ENCODE peak calls at places on chromosomes 7 and 10, in six cellular contexts. One of them, this sample, is unnamed.

GRCh38 chr7:139731802-139732470 is 45.9 kb downstream of the HIPK2 start:
- DNase-seq in nephron progenitor cell: no peak
- DNase-seq in BJ: no peak
- DNase-seq in astrocyte of the cerebellum: peak
- DNase-seq in brain microvascular endothelial cell: peak
- DNase-seq in mammary epithelial cell: peak
- DNase-seq in this sample: peak

GRCh38 chr7:117047496-117047895 is 94.2 kb downstream of the ST7 start:
- DNase-seq in BJ: no peak
- DNase-seq in nephron progenitor cell: no peak
- DNase-seq in brain microvascular endothelial cell: no peak
- DNase-seq in mammary epithelial cell: no peak
- DNase-seq in astrocyte of the cerebellum: no peak
- DNase-seq in this sample: no peak

GRCh38 chr10:77501846-77502251 is 135.8 kb downstream of the KCNMA1 start:
- DNase-seq in astrocyte of the cerebellum: no peak
- DNase-seq in BJ: no peak
- DNase-seq in mammary epithelial cell: peak
- DNase-seq in brain microvascular endothelial cell: no peak
- DNase-seq in nephron progenitor cell: no peak
- DNase-seq in this sample: no peak

GRCh38 chr7:88132725-88133124 is 87.1 kb downstream of the SRI start:
- DNase-seq in astrocyte of the cerebellum: no peak
- DNase-seq in mammary epithelial cell: no peak
- DNase-seq in brain microvascular endothelial cell: no peak
- DNase-seq in nephron progenitor cell: no peak
- DNase-seq in BJ: no peak
- DNase-seq in this sample: no peak

GRCh38 chr10:1807196-1807595 is 69.9 kb upstream of the ADARB2 start:
- DNase-seq in BJ: no peak
- DNase-seq in mammary epithelial cell: no peak
- DNase-seq in brain microvascular endothelial cell: no peak
- DNase-seq in astrocyte of the cerebellum: no peak
- DNase-seq in nephron progenitor cell: no peak
- DNase-seq in this sample: no peak

GRCh38 chr10:70319183-70319582 is 35.4 kb upstream of the NPFFR1 start:
- DNase-seq in nephron progenitor cell: no peak
- DNase-seq in astrocyte of the cerebellum: no peak
- DNase-seq in BJ: no peak
- DNase-seq in brain microvascular endothelial cell: no peak
- DNase-seq in mammary epithelial cell: no peak
- DNase-seq in this sample: no peak

GRCh38 chr10:66747451-66747850 is 178.4 kb upstream of the LRRTM3 start:
- DNase-seq in nephron progenitor cell: no peak
- DNase-seq in brain microvascular endothelial cell: peak
- DNase-seq in astrocyte of the cerebellum: peak
- DNase-seq in mammary epithelial cell: peak
- DNase-seq in BJ: peak
- DNase-seq in this sample: peak

GRCh38 chr10:5818894-5819293 is 5.7 kb upstream of the GDI2 start:
- DNase-seq in nephron progenitor cell: no peak
- DNase-seq in mammary epithelial cell: no peak
- DNase-seq in astrocyte of the cerebellum: no peak
- DNase-seq in brain microvascular endothelial cell: no peak
- DNase-seq in BJ: no peak
- DNase-seq in this sample: no peak

GRCh38 chr7:107725138-107725740 is 18.7 kb upstream of the CBLL1 start:
- DNase-seq in brain microvascular endothelial cell: peak
- DNase-seq in mammary epithelial cell: peak
- DNase-seq in nephron progenitor cell: peak
- DNase-seq in astrocyte of the cerebellum: peak
- DNase-seq in BJ: no peak
- DNase-seq in this sample: peak

GRCh38 chr7:24708244-24708643 is 49.0 kb downstream of the GSDME start:
- DNase-seq in astrocyte of the cerebellum: peak
- DNase-seq in BJ: no peak
- DNase-seq in mammary epithelial cell: no peak
- DNase-seq in nephron progenitor cell: no peak
- DNase-seq in brain microvascular endothelial cell: no peak
- DNase-seq in this sample: no peak

GRCh38 chr10:22712959-22713852 is 1.2 kb downstream of the PIP4K2A start:
- DNase-seq in brain microvascular endothelial cell: no peak
- DNase-seq in mammary epithelial cell: peak
- DNase-seq in nephron progenitor cell: peak
- DNase-seq in astrocyte of the cerebellum: no peak
- DNase-seq in BJ: no peak
- DNase-seq in this sample: no peak

GRCh38 chr10:127999291-127999690 is 92.4 kb downstream of the PTPRE start:
- DNase-seq in astrocyte of the cerebellum: no peak
- DNase-seq in brain microvascular endothelial cell: no peak
- DNase-seq in BJ: no peak
- DNase-seq in mammary epithelial cell: no peak
- DNase-seq in nephron progenitor cell: no peak
- DNase-seq in this sample: no peak

GRCh38 chr10:113646337-113647201 is 17.3 kb downstream of the NRAP start:
- DNase-seq in brain microvascular endothelial cell: no peak
- DNase-seq in BJ: no peak
- DNase-seq in nephron progenitor cell: no peak
- DNase-seq in astrocyte of the cerebellum: no peak
- DNase-seq in mammary epithelial cell: peak
- DNase-seq in this sample: no peak

DNA sequence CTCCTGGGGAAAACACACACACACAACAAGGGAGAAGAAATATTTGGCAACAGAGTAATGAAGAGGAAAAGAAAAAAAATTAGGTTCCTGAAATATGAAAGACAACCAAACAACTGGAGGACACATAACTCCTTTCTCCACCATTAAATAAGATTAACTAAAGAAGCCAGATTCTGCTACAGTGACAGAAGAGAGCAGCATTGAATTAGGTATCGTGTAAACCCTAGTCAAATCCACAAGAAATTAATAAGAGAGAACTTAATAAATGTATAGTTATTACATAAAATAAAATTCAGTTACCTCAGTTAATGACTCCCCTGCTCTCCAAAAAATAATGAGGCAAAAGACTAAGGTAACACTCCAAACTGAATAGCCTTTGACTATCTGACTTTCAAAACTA is 306.7 kb downstream of the CRPPA start:
- DNase-seq in astrocyte of the cerebellum: peak
- DNase-seq in brain microvascular endothelial cell: no peak
- DNase-seq in nephron progenitor cell: no peak
- DNase-seq in mammary epithelial cell: peak
- DNase-seq in BJ: no peak
- DNase-seq in this sample: peak
- TF ChIP-seq CTCF in astrocyte of the cerebellum: peak
- TF ChIP-seq CTCF in brain microvascular endothelial cell: peak
- TF ChIP-seq CTCF in nephron progenitor cell: peak
- TF ChIP-seq CTCF in mammary epithelial cell: peak
- TF ChIP-seq CTCF in BJ: peak
- TF ChIP-seq CTCF in this sample: peak

GRCh38 chr7:13910805-13911551 is 78.5 kb downstream of the ETV1 start:
- DNase-seq in mammary epithelial cell: no peak
- DNase-seq in brain microvascular endothelial cell: no peak
- DNase-seq in BJ: no peak
- DNase-seq in astrocyte of the cerebellum: no peak
- DNase-seq in nephron progenitor cell: no peak
- DNase-seq in this sample: no peak
- TF ChIP-seq CTCF in mammary epithelial cell: no peak
- TF ChIP-seq CTCF in brain microvascular endothelial cell: no peak
- TF ChIP-seq CTCF in BJ: no peak
- TF ChIP-seq CTCF in astrocyte of the cerebellum: no peak
- TF ChIP-seq CTCF in nephron progenitor cell: no peak
- TF ChIP-seq CTCF in this sample: no peak

GRCh38 chr10:101113890-101114403 is 17.2 kb upstream of the TLX1 start:
- DNase-seq in brain microvascular endothelial cell: no peak
- DNase-seq in nephron progenitor cell: no peak
- DNase-seq in BJ: no peak
- DNase-seq in mammary epithelial cell: no peak
- DNase-seq in astrocyte of the cerebellum: no peak
- DNase-seq in this sample: no peak

GRCh38 chr10:101112799-101113594 is 18.1 kb upstream of the TLX1 start:
- DNase-seq in BJ: no peak
- DNase-seq in mammary epithelial cell: no peak
- DNase-seq in brain microvascular endothelial cell: no peak
- DNase-seq in nephron progenitor cell: peak
- DNase-seq in astrocyte of the cerebellum: no peak
- DNase-seq in this sample: no peak

GRCh38 chr10:101107771-101108170 is 23.3 kb upstream of the TLX1 start:
- DNase-seq in mammary epithelial cell: no peak
- DNase-seq in astrocyte of the cerebellum: no peak
- DNase-seq in brain microvascular endothelial cell: no peak
- DNase-seq in BJ: no peak
- DNase-seq in nephron progenitor cell: no peak
- DNase-seq in this sample: no peak

GRCh38 chr10:101111547-101111946 is 19.6 kb upstream of the TLX1 start:
- DNase-seq in BJ: no peak
- DNase-seq in mammary epithelial cell: no peak
- DNase-seq in nephron progenitor cell: no peak
- DNase-seq in astrocyte of the cerebellum: no peak
- DNase-seq in brain microvascular endothelial cell: no peak
- DNase-seq in this sample: no peak

DNA sequence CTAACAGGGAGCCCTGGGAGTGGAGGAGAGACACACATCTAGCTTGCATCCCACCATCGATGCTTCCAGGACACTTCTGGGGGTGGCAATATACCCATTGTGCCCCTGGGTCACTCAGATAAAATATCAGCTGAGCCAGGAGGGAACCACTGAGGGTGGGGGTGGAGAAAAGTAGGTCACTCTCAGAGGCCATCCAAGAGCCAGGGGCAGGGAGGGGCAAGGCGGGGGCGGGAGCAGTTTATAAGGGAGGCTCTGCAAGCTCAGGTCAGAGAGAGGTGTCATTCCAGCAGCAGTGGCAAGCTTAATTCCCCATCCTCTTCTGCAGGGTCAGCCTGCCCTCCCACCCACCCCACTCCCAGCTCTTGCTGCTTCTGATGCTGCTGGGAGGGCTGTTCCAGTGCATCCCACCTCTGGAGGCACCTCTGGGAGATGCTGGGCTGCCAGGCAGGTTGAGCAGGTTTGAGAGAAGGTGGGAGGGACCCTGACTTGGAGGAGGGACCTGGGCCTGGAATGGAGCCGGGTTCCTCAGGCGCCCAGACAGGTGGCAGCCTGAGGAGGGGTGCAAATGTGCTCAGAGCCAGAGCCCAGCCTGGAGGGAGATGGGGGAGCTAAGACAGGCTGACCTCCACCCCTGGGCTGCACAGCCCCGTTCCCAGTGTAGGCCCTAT is 20.1 kb upstream of the TLX1 start:
- DNase-seq in mammary epithelial cell: no peak
- DNase-seq in nephron progenitor cell: no peak
- DNase-seq in astrocyte of the cerebellum: no peak
- DNase-seq in brain microvascular endothelial cell: no peak
- DNase-seq in BJ: no peak
- DNase-seq in this sample: no peak
- TF ChIP-seq CTCF in mammary epithelial cell: no peak
- TF ChIP-seq CTCF in nephron progenitor cell: no peak
- TF ChIP-seq CTCF in astrocyte of the cerebellum: no peak
- TF ChIP-seq CTCF in brain microvascular endothelial cell: no peak
- TF ChIP-seq CTCF in BJ: no peak
- TF ChIP-seq CTCF in this sample: no peak

GRCh38 chr7:151630349-151630748 is 110.7 kb upstream of the RHEB start:
- DNase-seq in BJ: no peak
- DNase-seq in astrocyte of the cerebellum: no peak
- DNase-seq in nephron progenitor cell: no peak
- DNase-seq in mammary epithelial cell: no peak
- DNase-seq in brain microvascular endothelial cell: no peak
- DNase-seq in this sample: no peak

GRCh38 chr7:151632750-151633515 is 113.2 kb upstream of the RHEB start:
- DNase-seq in nephron progenitor cell: peak
- DNase-seq in brain microvascular endothelial cell: peak
- DNase-seq in BJ: no peak
- DNase-seq in astrocyte of the cerebellum: no peak
- DNase-seq in mammary epithelial cell: peak
- DNase-seq in this sample: no peak

GRCh38 chr7:151633516-151633812 is 113.8 kb upstream of the RHEB start:
- DNase-seq in astrocyte of the cerebellum: no peak
- DNase-seq in mammary epithelial cell: no peak
- DNase-seq in brain microvascular endothelial cell: no peak
- DNase-seq in nephron progenitor cell: no peak
- DNase-seq in BJ: no peak
- DNase-seq in this sample: no peak

GRCh38 chr7:151631149-151631967 is 111.7 kb upstream of the RHEB start:
- DNase-seq in brain microvascular endothelial cell: peak
- DNase-seq in mammary epithelial cell: peak
- DNase-seq in BJ: no peak
- DNase-seq in astrocyte of the cerebellum: no peak
- DNase-seq in nephron progenitor cell: no peak
- DNase-seq in this sample: no peak

DNA sequence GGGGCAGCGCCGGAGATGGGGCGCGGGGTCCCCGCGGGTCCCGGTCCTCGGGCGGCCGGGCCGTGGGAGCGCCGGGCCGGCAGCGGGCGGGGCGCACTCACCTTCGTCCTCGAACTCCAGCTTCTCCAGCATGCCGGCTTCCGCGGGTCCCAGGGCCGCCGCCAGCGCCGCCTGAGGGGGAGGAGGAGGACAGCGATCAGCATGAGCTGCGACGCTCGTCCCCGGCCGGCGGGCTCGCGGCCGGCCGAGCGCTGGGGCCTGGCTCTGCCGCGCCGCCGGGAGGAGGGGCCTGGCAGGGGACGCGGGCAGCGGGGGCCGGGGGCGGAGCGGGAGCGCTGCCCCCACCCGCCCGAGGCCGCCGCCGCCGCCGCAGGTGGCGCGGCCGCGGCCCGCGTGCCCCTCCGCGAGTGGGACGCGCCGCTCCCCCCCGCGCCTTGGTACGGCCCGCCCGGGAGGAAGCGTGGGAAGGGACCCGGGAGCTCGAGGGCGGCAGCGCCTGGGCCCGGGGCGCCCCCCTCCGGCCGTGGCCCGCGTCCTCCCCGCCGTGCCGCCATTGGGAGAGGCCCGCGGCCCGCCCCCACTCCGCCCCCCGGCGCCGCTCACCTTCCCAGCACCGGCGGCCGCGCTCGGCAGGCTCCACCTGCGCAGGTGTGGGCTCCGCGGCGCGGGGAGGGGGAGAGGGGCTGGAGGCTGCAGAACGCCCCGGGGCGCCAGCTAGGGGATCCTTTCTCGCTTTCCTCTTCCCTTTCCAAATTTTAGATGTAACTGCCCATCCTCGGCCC is 112.5 kb upstream of the RHEB start:
- DNase-seq in astrocyte of the cerebellum: no peak
- DNase-seq in nephron progenitor cell: peak
- DNase-seq in BJ: no peak
- DNase-seq in brain microvascular endothelial cell: peak
- DNase-seq in mammary epithelial cell: peak
- DNase-seq in this sample: no peak
- TF ChIP-seq CTCF in astrocyte of the cerebellum: no peak
- TF ChIP-seq CTCF in nephron progenitor cell: no peak
- TF ChIP-seq CTCF in BJ: no peak
- TF ChIP-seq CTCF in brain microvascular endothelial cell: peak
- TF ChIP-seq CTCF in mammary epithelial cell: peak
- TF ChIP-seq CTCF in this sample: peak